ENCODE peak calls at places on chromosomes 7 and 10, in seven cellular contexts. I, S, B, Y, L, D and C are unnamed samples.
A peak's percentile ranks its signal among the peaks of the same experiment; 100 is the strongest.

GRCh38 chr7:42186181-42186580 is 50.8 kb downstream of the GLI3 start:
- DNase-seq in B (peak; percentile 14), Y (no peak), S (no peak), L (no peak), D (no peak), I (no peak), C (no peak)

GRCh38 chr7:16840094-16840493 is 35.3 kb upstream of the AGR2 start:
- DNase-seq in L (no peak), B (no peak), I (no peak), D (no peak), S (no peak), Y (no peak), C (no peak)

GRCh38 chr10:72831696-72832355 is 61.7 kb upstream of the OIT3 start:
- DNase-seq in B (no peak), I (no peak), Y (no peak), L (no peak), S (no peak), D (no peak), C (no peak)

GRCh38 chr7:17233643-17234397 is 64.6 kb upstream of the AHR start:
- DNase-seq in D (no peak), L (no peak), S (no peak), Y (no peak), B (peak; percentile 12), I (no peak), C (no peak)

GRCh38 chr10:52679117-52679516 is 93.5 kb downstream of the MBL2 start:
- DNase-seq in I (no peak), B (no peak), D (no peak), Y (no peak), S (no peak), L (no peak), C (no peak)

GRCh38 chr10:12797471-12798262 is 203.8 kb downstream of the CCDC3 start:
- DNase-seq in D (no peak), B (no peak), I (no peak), S (no peak), Y (no peak), L (no peak), C (no peak)

GRCh38 chr7:36651404-36651803 is 72.9 kb downstream of the AOAH start:
- DNase-seq in S (no peak), B (peak; percentile 66), L (no peak), D (no peak), Y (no peak), I (no peak), C (no peak)

GRCh38 chr10:62900829-62901571 is 84.8 kb upstream of the EGR2 start:
- DNase-seq in L (no peak), Y (no peak), B (peak; percentile 57), D (no peak), I (no peak), S (no peak), C (no peak)

GRCh38 chr10:126478600-126478999 is 90.3 kb upstream of the ADAM12 start:
- DNase-seq in I (no peak), D (no peak), L (no peak), B (no peak), S (no peak), Y (no peak), C (no peak)

GRCh38 chr10:90925078-90926029 is 4.5 kb upstream of the ANKRD1 start:
- DNase-seq in Y (no peak), S (no peak), I (no peak), D (no peak), B (no peak), L (no peak), C (no peak)

GRCh38 chr10:3672220-3672619 is 112.8 kb downstream of the KLF6 start:
- DNase-seq in L (no peak), D (no peak), B (no peak), I (no peak), S (no peak), Y (no peak), C (no peak)

GRCh38 chr10:680146-680545 is 9.3 kb downstream of the DIP2C start:
- DNase-seq in D (no peak), B (no peak), I (no peak), Y (no peak), L (no peak), S (no peak), C (no peak)

GRCh38 chr7:78587443-78588044 is 789.0 kb downstream of the PHTF2 start:
- DNase-seq in Y (no peak), S (no peak), L (no peak), D (no peak), B (peak; percentile 70), I (no peak), C (no peak)

GRCh38 chr10:103374263-103374662 is 6.5 kb downstream of the TAF5 start:
- DNase-seq in Y (no peak), S (no peak), L (no peak), B (no peak), I (no peak), D (no peak), C (no peak)

GRCh38 chr7:132656846-132657776 is 80.8 kb upstream of the PLXNA4 start:
- DNase-seq in B (peak; percentile 32), S (no peak), D (no peak), Y (no peak), I (no peak), L (no peak), C (no peak)

GRCh38 chr10:63219749-63220148 is 86.6 kb downstream of the NRBF2 start:
- DNase-seq in Y (no peak), B (no peak), I (no peak), L (no peak), S (no peak), D (no peak), C (no peak)

GRCh38 chr10:66180651-66181318 is 745.1 kb upstream of the LRRTM3 start:
- DNase-seq in I (no peak), Y (no peak), B (peak; percentile 93), S (peak; percentile 54), D (no peak), L (no peak), C (no peak)

GRCh38 chr7:54888067-54888735 is 129.2 kb upstream of the SEC61G start:
- DNase-seq in B (no peak), L (no peak), I (no peak), D (no peak), S (no peak), Y (no peak), C (peak; percentile 30)

GRCh38 chr7:17007841-17008240 is 126.1 kb upstream of the AGR3 start:
- DNase-seq in L (no peak), I (no peak), Y (no peak), S (no peak), D (no peak), B (peak; percentile 61), C (no peak)

DNA sequence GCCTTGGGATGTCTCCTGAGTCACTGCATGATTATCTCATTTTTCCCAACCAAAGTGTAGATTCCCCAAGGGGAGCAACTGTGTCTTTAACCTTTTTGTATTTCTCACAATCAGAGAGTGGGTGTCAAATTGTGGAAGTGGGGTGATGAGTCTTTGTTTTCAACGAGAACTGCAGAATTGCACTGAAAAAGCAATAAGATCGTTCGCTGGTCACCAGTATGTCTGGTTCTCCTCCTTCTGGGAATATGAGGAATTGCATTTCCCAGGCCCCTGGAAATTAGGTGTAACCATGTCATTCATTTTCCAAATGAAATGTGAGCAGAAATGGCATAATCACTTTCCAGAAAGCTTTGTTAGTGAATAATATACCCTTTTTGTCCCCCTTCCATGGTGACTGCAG is 326.9 kb downstream of the GPAM start:
- DNase-seq in L (no peak), S (no peak), D (no peak), Y (no peak), B (peak; percentile 1), I (no peak), C (no peak)
- TF ChIP-seq CTCF in L (peak; percentile 39), S (no peak), D (no peak), Y (no peak), B (peak; percentile 37), I (no peak), C (peak; percentile 16)

GRCh38 chr7:23597064-23597907 is at the start of gene CCDC126:
- DNase-seq in I (peak; percentile 92), D (peak; percentile 88), B (peak; percentile 91), L (peak; percentile 93), Y (peak; percentile 68), S (peak; percentile 87), C (peak; percentile 94)

GRCh38 chr7:23590529-23590928 is 6.7 kb upstream of the CCDC126 start:
- DNase-seq in I (no peak), Y (no peak), S (no peak), L (no peak), D (no peak), B (no peak), C (no peak)

GRCh38 chr7:23594879-23595604 is 2.1 kb upstream of the CCDC126 start:
- DNase-seq in S (no peak), L (no peak), Y (no peak), I (no peak), B (peak; percentile 69), D (no peak), C (no peak)

GRCh38 chr7:23597908-23598224 is 684 bp downstream of the CCDC126 start:
- DNase-seq in D (no peak), S (peak; percentile 11), B (no peak), L (no peak), Y (no peak), I (no peak), C (no peak)

DNA sequence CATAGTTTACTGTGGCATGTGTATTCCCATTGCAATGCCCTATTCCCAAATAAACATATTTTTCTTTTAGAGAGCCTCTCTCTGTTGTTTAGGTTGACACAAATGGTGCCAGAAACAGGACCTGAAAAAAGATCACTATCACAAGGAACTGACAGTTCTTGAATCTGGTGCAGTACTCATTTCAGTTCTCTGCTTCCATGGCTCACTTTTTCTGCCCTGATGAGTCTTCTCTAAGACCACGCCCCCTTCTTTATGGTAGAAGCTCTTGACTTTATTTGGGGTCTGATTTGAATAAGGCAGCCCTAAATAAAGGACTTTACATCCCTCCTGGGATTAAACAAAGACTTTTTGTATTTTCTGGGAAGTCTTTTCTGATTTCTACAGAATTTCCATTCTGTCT is 3.5 kb upstream of the CCDC126 start:
- DNase-seq in S (no peak), L (no peak), B (no peak), D (no peak), I (no peak), Y (no peak), C (no peak)
- H3K36me3 ChIP-seq in S (no peaks in the 10 kb centered on the region), L (no peaks in the 10 kb centered on the region), B (no peaks in the 10 kb centered on the region), D (no peaks in the 10 kb centered on the region), I (no peaks in the 10 kb centered on the region), Y (no peaks in the 10 kb centered on the region), C (no peaks in the 10 kb centered on the region)

GRCh38 chr7:1647961-1648631 is 22.0 kb upstream of the ELFN1 start:
- DNase-seq in S (no peak), Y (no peak), D (no peak), L (peak; percentile 60), B (no peak), I (no peak), C (peak; percentile 83)
- H3K4me1 ChIP-seq in S (no peaks in the 10 kb centered on the region), Y (peaks cover 24% of the 10 kb centered on the region), D (peaks cover 6% of the 10 kb centered on the region), L (peaks cover 16% of the 10 kb centered on the region), B (no peaks in the 10 kb centered on the region), I (no peaks in the 10 kb centered on the region), C (peaks cover 20% of the 10 kb centered on the region)

DNA sequence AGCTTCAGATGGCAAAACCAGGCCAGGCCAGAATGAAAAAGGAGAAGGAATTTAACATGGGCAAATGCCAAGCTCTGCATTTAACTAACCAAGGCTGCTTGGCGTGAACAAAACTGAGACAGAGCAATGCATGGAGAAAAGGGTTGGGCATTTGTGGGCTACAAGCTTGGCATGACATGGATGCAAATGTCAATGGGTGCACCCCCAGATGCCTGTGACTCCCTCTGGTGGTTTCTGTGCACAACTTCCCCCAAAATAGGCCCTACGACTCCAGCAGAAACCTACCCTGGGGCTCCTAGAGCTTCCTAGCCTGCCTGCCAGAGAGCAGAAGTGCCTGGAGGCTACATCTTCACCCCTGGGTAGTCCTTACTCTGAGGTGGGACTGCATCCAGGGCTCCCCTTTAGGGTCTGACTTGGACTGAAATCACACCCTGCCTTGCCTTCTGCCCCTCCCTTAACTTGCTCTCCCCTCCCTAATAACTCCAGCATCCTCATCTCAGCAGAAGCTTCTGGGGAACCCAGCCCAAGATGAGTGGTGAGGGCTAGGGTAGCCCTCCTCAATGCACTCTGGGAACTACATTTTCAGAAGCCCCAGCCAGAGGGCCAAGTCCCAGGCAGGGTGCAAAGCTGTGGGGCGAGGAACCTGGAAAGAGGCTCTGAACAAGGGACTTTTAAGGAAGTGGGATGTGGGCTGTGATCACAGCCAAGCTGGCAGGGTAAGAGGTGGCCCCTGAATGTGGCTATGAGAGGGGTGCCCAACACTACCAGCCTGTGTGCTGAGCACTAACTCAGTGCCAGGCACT is 11.3 kb downstream of the GPRIN2 start:
- DNase-seq in I (peak; percentile 12), Y (no peak), L (no peak), S (no peak), D (peak; percentile 14), B (peak; percentile 34), C (no peak)
- TF ChIP-seq CTCF in I (no peak), Y (no peak), L (no peak), S (peak; percentile 25), D (no peak), B (peak; percentile 53), C (no peak)